ENCODE peak calls at places on chromosome 18, in seven cellular contexts. One of them, this sample, is unnamed.

GRCh38 chr18:48838166-48838775 is 112.5 kb downstream of the SMAD7 start:
- DNase-seq in NCI-H2081: no peak
- DNase-seq in HEK293T: no peak
- DNase-seq in left cardiac atrium: peak
- DNase-seq in fibroblast of lung: no peak
- DNase-seq in astrocyte of the cerebellum: no peak
- DNase-seq in A549: no peak
- DNase-seq in this sample: no peak

GRCh38 chr18:80203243-80203642 is 44.1 kb downstream of the PARD6G start:
- DNase-seq in A549: no peak
- DNase-seq in NCI-H2081: no peak
- DNase-seq in fibroblast of lung: no peak
- DNase-seq in HEK293T: no peak
- DNase-seq in left cardiac atrium: no peak
- DNase-seq in astrocyte of the cerebellum: no peak
- DNase-seq in this sample: no peak

GRCh38 chr18:7974200-7974874 is 407.2 kb downstream of the PTPRM start:
- DNase-seq in NCI-H2081: no peak
- DNase-seq in left cardiac atrium: no peak
- DNase-seq in HEK293T: no peak
- DNase-seq in A549: no peak
- DNase-seq in astrocyte of the cerebellum: no peak
- DNase-seq in fibroblast of lung: no peak
- DNase-seq in this sample: no peak

GRCh38 chr18:59810740-59811520 is 88.9 kb upstream of the PMAIP1 start:
- DNase-seq in HEK293T: no peak
- DNase-seq in fibroblast of lung: no peak
- DNase-seq in NCI-H2081: no peak
- DNase-seq in astrocyte of the cerebellum: no peak
- DNase-seq in A549: no peak
- DNase-seq in left cardiac atrium: no peak
- DNase-seq in this sample: no peak

GRCh38 chr18:25187582-25188291 is 164.2 kb downstream of the ZNF521 start:
- DNase-seq in A549: no peak
- DNase-seq in astrocyte of the cerebellum: no peak
- DNase-seq in HEK293T: no peak
- DNase-seq in NCI-H2081: no peak
- DNase-seq in left cardiac atrium: no peak
- DNase-seq in fibroblast of lung: no peak
- DNase-seq in this sample: no peak

GRCh38 chr18:25019086-25019860 is 332.7 kb downstream of the ZNF521 start:
- DNase-seq in HEK293T: no peak
- DNase-seq in astrocyte of the cerebellum: no peak
- DNase-seq in NCI-H2081: no peak
- DNase-seq in A549: no peak
- DNase-seq in left cardiac atrium: no peak
- DNase-seq in fibroblast of lung: no peak
- DNase-seq in this sample: no peak

GRCh38 chr18:31065036-31065773 is 22.7 kb upstream of the DSC3 start:
- DNase-seq in fibroblast of lung: peak
- DNase-seq in HEK293T: no peak
- DNase-seq in NCI-H2081: no peak
- DNase-seq in left cardiac atrium: no peak
- DNase-seq in A549: no peak
- DNase-seq in astrocyte of the cerebellum: no peak
- DNase-seq in this sample: no peak

GRCh38 chr18:76459312-76459686 is 35.7 kb downstream of the ZNF516 start:
- DNase-seq in fibroblast of lung: no peak
- DNase-seq in A549: no peak
- DNase-seq in HEK293T: no peak
- DNase-seq in left cardiac atrium: no peak
- DNase-seq in NCI-H2081: no peak
- DNase-seq in astrocyte of the cerebellum: no peak
- DNase-seq in this sample: no peak

GRCh38 chr18:44701227-44701626 is 20.5 kb downstream of the SETBP1 start:
- DNase-seq in fibroblast of lung: peak
- DNase-seq in A549: no peak
- DNase-seq in HEK293T: no peak
- DNase-seq in astrocyte of the cerebellum: no peak
- DNase-seq in left cardiac atrium: no peak
- DNase-seq in NCI-H2081: no peak
- DNase-seq in this sample: peak

This sample was measured in ovary.